ENCODE peak calls at places on chromosomes 5 and 9, in seven cellular contexts. E is mucosa of gallbladder, K is thyroid gland, O is GM04504, T is colonic mucosa, Q is anterior cingulate cortex, H is NCI-H1105 treated with DMSO at 0.1 percent for 48 hours. Y is an unnamed sample.

GRCh38 chr5:172179032-172179989 is 8.7 kb downstream of the STK10 start:
- DNase-seq in O (no peak), T (peak; percentile 34), K (no peak), E (no peak), Q (peak; percentile 7), H (no peak), Y (no peak)

GRCh38 chr9:31272456-31273295 is 1111.8 kb upstream of the ACO1 start:
- DNase-seq in H (no peak), T (peak; percentile 45), E (no peak), O (no peak), Q (no peak), K (no peak), Y (no peak)

GRCh38 chr5:6568383-6568782 is 64.5 kb downstream of the NSUN2 start:
- DNase-seq in K (no peak), E (no peak), T (no peak), Q (no peak), H (no peak), O (no peak), Y (no peak)

GRCh38 chr5:100840364-100840763 is 62.7 kb downstream of the ST8SIA4 start:
- DNase-seq in T (no peak), O (no peak), H (no peak), K (no peak), E (no peak), Q (no peak), Y (no peak)

GRCh38 chr5:80672140-80672736 is 17.5 kb upstream of the DHFR start:
- DNase-seq in Q (peak; percentile 4), O (peak; percentile 44), H (peak; percentile 40), E (peak; percentile 75), K (peak; percentile 85), T (peak; percentile 81), Y (peak; percentile 69)

GRCh38 chr9:78691531-78691930 is 394.6 kb downstream of the PSAT1 start:
- DNase-seq in T (no peak), H (no peak), Q (no peak), K (no peak), E (no peak), O (no peak), Y (no peak)

GRCh38 chr5:104754311-104754995 is 1191.9 kb upstream of the NUDT12 start:
- DNase-seq in O (no peak), E (no peak), K (no peak), Q (no peak), T (no peak), H (no peak), Y (no peak)

GRCh38 chr9:97856857-97857602 is 4.0 kb downstream of the FOXE1 start:
- DNase-seq in T (no peak), E (no peak), H (no peak), O (no peak), K (peak; percentile 45), Q (no peak), Y (no peak)

Y was measured in hippocampal formation.